ENCODE peak calls at places on chromosomes 2 and 18, in eight cellular contexts. One of them, this sample, is unnamed.

GRCh38 chr2:177272765-177273164 is 8.2 kb upstream of the NFE2L2 start:
- DNase-seq in hepatocyte: no peak
- DNase-seq in foreskin fibroblast: no peak
- DNase-seq in WERI-Rb-1: no peak
- DNase-seq in lower lobe of right lung: no peak
- DNase-seq in colonic mucosa: peak; percentile 6
- DNase-seq in left lung: no peak
- DNase-seq in mammary epithelial cell: no peak
- DNase-seq in this sample: no peak

GRCh38 chr2:85326406-85326945 is 1.3 kb downstream of the TGOLN2 start:
- DNase-seq in hepatocyte: no peak
- DNase-seq in foreskin fibroblast: no peak
- DNase-seq in WERI-Rb-1: no peak
- DNase-seq in lower lobe of right lung: no peak
- DNase-seq in colonic mucosa: peak; percentile 50
- DNase-seq in left lung: no peak
- DNase-seq in mammary epithelial cell: peak; percentile 19
- DNase-seq in this sample: no peak

GRCh38 chr2:172462393-172463381 is 35.3 kb downstream of the ITGA6 start:
- DNase-seq in hepatocyte: no peak
- DNase-seq in foreskin fibroblast: no peak
- DNase-seq in WERI-Rb-1: no peak
- DNase-seq in lower lobe of right lung: no peak
- DNase-seq in colonic mucosa: peak; percentile 68
- DNase-seq in left lung: no peak
- DNase-seq in mammary epithelial cell: peak; percentile 83
- DNase-seq in this sample: no peak

GRCh38 chr2:236715077-236715476 is 145.5 kb downstream of the ACKR3 start:
- DNase-seq in hepatocyte: peak; percentile 55
- DNase-seq in foreskin fibroblast: no peak
- DNase-seq in WERI-Rb-1: no peak
- DNase-seq in lower lobe of right lung: no peak
- DNase-seq in colonic mucosa: no peak
- DNase-seq in left lung: peak; percentile 39
- DNase-seq in mammary epithelial cell: no peak
- DNase-seq in this sample: no peak

GRCh38 chr2:88176352-88176952 is 6.3 kb downstream of the THNSL2 start:
- DNase-seq in hepatocyte: no peak
- DNase-seq in foreskin fibroblast: no peak
- DNase-seq in WERI-Rb-1: no peak
- DNase-seq in lower lobe of right lung: no peak
- DNase-seq in colonic mucosa: no peak
- DNase-seq in left lung: no peak
- DNase-seq in mammary epithelial cell: no peak
- DNase-seq in this sample: no peak

GRCh38 chr2:237574894-237575868 is 8.8 kb downstream of the PRLH start:
- DNase-seq in hepatocyte: peak; percentile 47
- DNase-seq in foreskin fibroblast: no peak
- DNase-seq in WERI-Rb-1: no peak
- DNase-seq in lower lobe of right lung: no peak
- DNase-seq in colonic mucosa: peak; percentile 57
- DNase-seq in left lung: peak; percentile 70
- DNase-seq in mammary epithelial cell: peak; percentile 78
- DNase-seq in this sample: peak; percentile 56

GRCh38 chr2:196066794-196067382 is 1.7 kb downstream of the DNAH7 start:
- DNase-seq in hepatocyte: peak; percentile 38
- DNase-seq in foreskin fibroblast: peak; percentile 5
- DNase-seq in WERI-Rb-1: no peak
- DNase-seq in lower lobe of right lung: no peak
- DNase-seq in colonic mucosa: no peak
- DNase-seq in left lung: no peak
- DNase-seq in mammary epithelial cell: no peak
- DNase-seq in this sample: no peak

GRCh38 chr2:201908901-201909300 is 102.6 kb downstream of the CDK15 start:
- DNase-seq in hepatocyte: no peak
- DNase-seq in foreskin fibroblast: no peak
- DNase-seq in WERI-Rb-1: no peak
- DNase-seq in lower lobe of right lung: no peak
- DNase-seq in colonic mucosa: no peak
- DNase-seq in left lung: no peak
- DNase-seq in mammary epithelial cell: no peak
- DNase-seq in this sample: no peak

GRCh38 chr18:44859263-44859662 is 178.6 kb downstream of the SETBP1 start:
- DNase-seq in hepatocyte: no peak
- DNase-seq in foreskin fibroblast: no peak
- DNase-seq in WERI-Rb-1: no peak
- DNase-seq in lower lobe of right lung: no peak
- DNase-seq in colonic mucosa: no peak
- DNase-seq in left lung: no peak
- DNase-seq in mammary epithelial cell: peak; percentile 63
- DNase-seq in this sample: no peak

GRCh38 chr18:26362021-26362420 is 135.8 kb downstream of the TAF4B start:
- DNase-seq in hepatocyte: no peak
- DNase-seq in foreskin fibroblast: no peak
- DNase-seq in WERI-Rb-1: no peak
- DNase-seq in lower lobe of right lung: no peak
- DNase-seq in colonic mucosa: no peak
- DNase-seq in left lung: no peak
- DNase-seq in mammary epithelial cell: no peak
- DNase-seq in this sample: no peak

GRCh38 chr2:159921752-159922404 is 123.9 kb upstream of the CD302 start:
- DNase-seq in hepatocyte: peak; percentile 86
- DNase-seq in foreskin fibroblast: peak; percentile 23
- DNase-seq in WERI-Rb-1: peak; percentile 89
- DNase-seq in lower lobe of right lung: peak; percentile 88
- DNase-seq in colonic mucosa: peak; percentile 84
- DNase-seq in left lung: peak; percentile 79
- DNase-seq in mammary epithelial cell: peak; percentile 12
- DNase-seq in this sample: no peak

GRCh38 chr2:205012961-205013360 is 467.7 kb downstream of the PARD3B start:
- DNase-seq in hepatocyte: no peak
- DNase-seq in foreskin fibroblast: no peak
- DNase-seq in WERI-Rb-1: no peak
- DNase-seq in lower lobe of right lung: no peak
- DNase-seq in colonic mucosa: no peak
- DNase-seq in left lung: no peak
- DNase-seq in mammary epithelial cell: no peak
- DNase-seq in this sample: no peak

GRCh38 chr2:85754313-85755095 is 713 bp downstream of the ATOH8 start:
- DNase-seq in hepatocyte: peak; percentile 72
- DNase-seq in foreskin fibroblast: no peak
- DNase-seq in WERI-Rb-1: peak; percentile 36
- DNase-seq in lower lobe of right lung: peak; percentile 69
- DNase-seq in colonic mucosa: no peak
- DNase-seq in left lung: no peak
- DNase-seq in mammary epithelial cell: peak; percentile 25
- DNase-seq in this sample: no peak

GRCh38 chr2:218003994-218004419 is 1.2 kb upstream of the TNS1 start:
- DNase-seq in hepatocyte: peak; percentile 68
- DNase-seq in foreskin fibroblast: peak; percentile 94
- DNase-seq in WERI-Rb-1: no peak
- DNase-seq in lower lobe of right lung: no peak
- DNase-seq in colonic mucosa: peak; percentile 57
- DNase-seq in left lung: peak; percentile 83
- DNase-seq in mammary epithelial cell: no peak
- DNase-seq in this sample: no peak

GRCh38 chr2:160574472-160575140 is 81.0 kb upstream of the RBMS1 start:
- DNase-seq in hepatocyte: peak; percentile 19
- DNase-seq in foreskin fibroblast: peak; percentile 86
- DNase-seq in WERI-Rb-1: no peak
- DNase-seq in lower lobe of right lung: no peak
- DNase-seq in colonic mucosa: no peak
- DNase-seq in left lung: no peak
- DNase-seq in mammary epithelial cell: peak; percentile 92
- DNase-seq in this sample: no peak

GRCh38 chr2:127426501-127427354 is 8.5 kb downstream of the PROC start:
- DNase-seq in hepatocyte: no peak
- DNase-seq in foreskin fibroblast: no peak
- DNase-seq in WERI-Rb-1: no peak
- DNase-seq in lower lobe of right lung: no peak
- DNase-seq in colonic mucosa: no peak
- DNase-seq in left lung: no peak
- DNase-seq in mammary epithelial cell: no peak
- DNase-seq in this sample: no peak

GRCh38 chr2:128644745-128645256 is 326.1 kb upstream of the HS6ST1 start:
- DNase-seq in hepatocyte: no peak
- DNase-seq in foreskin fibroblast: no peak
- DNase-seq in WERI-Rb-1: no peak
- DNase-seq in lower lobe of right lung: no peak
- DNase-seq in colonic mucosa: no peak
- DNase-seq in left lung: no peak
- DNase-seq in mammary epithelial cell: no peak
- DNase-seq in this sample: no peak

GRCh38 chr2:11102466-11102865 is 52.8 kb upstream of the SLC66A3 start:
- DNase-seq in hepatocyte: no peak
- DNase-seq in foreskin fibroblast: no peak
- DNase-seq in WERI-Rb-1: no peak
- DNase-seq in lower lobe of right lung: no peak
- DNase-seq in colonic mucosa: no peak
- DNase-seq in left lung: no peak
- DNase-seq in mammary epithelial cell: no peak
- DNase-seq in this sample: no peak

GRCh38 chr2:228126401-228126800 is 55.1 kb downstream of the SPHKAP start:
- DNase-seq in hepatocyte: no peak
- DNase-seq in foreskin fibroblast: no peak
- DNase-seq in WERI-Rb-1: no peak
- DNase-seq in lower lobe of right lung: no peak
- DNase-seq in colonic mucosa: no peak
- DNase-seq in left lung: no peak
- DNase-seq in mammary epithelial cell: no peak
- DNase-seq in this sample: no peak

GRCh38 chr2:43754180-43754579 is 19.7 kb upstream of the DYNC2LI1 start:
- DNase-seq in hepatocyte: no peak
- DNase-seq in foreskin fibroblast: no peak
- DNase-seq in WERI-Rb-1: no peak
- DNase-seq in lower lobe of right lung: no peak
- DNase-seq in colonic mucosa: no peak
- DNase-seq in left lung: no peak
- DNase-seq in mammary epithelial cell: no peak
- DNase-seq in this sample: no peak

GRCh38 chr2:123993728-123994323 is 31.3 kb upstream of the CNTNAP5 start:
- DNase-seq in hepatocyte: peak; percentile 58
- DNase-seq in foreskin fibroblast: no peak
- DNase-seq in WERI-Rb-1: peak; percentile 40
- DNase-seq in lower lobe of right lung: no peak
- DNase-seq in colonic mucosa: peak; percentile 38
- DNase-seq in left lung: no peak
- DNase-seq in mammary epithelial cell: peak; percentile 10
- DNase-seq in this sample: peak; percentile 13
- TF ChIP-seq CTCF in hepatocyte: peak; percentile 59
- TF ChIP-seq CTCF in foreskin fibroblast: peak; percentile 21
- TF ChIP-seq CTCF in WERI-Rb-1: peak; percentile 77
- TF ChIP-seq CTCF in lower lobe of right lung: peak; percentile 47
- TF ChIP-seq CTCF in colonic mucosa: peak; percentile 39
- TF ChIP-seq CTCF in left lung: peak; percentile 39
- TF ChIP-seq CTCF in mammary epithelial cell: peak; percentile 53
- TF ChIP-seq CTCF in this sample: peak; percentile 73

DNA sequence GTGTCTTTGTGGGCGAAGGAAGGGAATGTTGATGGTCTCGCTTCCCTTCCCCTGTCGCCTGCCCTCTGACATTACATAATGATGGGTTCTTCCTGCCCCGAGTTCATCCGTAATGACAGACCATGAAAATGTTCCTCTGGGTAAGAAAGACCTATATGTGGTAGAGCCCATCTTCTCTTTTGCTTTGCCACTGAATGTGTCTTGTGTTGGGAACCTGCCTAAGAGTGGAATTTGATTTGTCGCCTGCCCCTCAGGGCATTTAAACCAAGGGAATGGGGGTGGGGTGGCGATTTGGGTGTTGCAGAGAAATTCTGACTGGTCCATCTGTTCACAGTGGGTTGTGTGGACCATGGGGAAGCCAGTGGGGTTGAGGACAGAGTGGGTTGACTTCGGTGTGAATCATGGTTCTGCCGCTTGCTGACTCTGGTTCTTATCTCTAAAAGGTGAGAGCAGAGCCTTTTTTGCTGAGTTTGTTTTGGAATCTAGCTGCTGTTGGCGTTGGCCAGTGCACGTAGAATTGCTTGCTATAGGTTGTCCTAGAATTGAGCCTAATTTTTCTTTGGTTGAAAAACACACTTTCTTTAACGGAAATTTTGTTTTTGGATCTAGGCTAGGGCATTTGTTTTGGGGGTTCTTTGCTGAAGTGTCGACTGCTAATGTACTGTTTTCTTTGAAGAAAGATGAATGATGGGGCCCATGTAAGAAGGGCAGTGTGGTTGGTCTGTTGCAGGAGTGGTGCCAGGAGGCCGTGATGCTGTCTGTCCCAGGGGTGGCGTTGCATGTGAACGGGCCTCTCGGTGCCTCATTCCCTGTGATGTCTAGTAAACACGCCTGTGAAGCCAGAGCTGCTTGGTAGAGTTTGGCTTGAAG is 1.3 kb downstream of the INPP4A start:
- DNase-seq in hepatocyte: no peak
- DNase-seq in foreskin fibroblast: no peak
- DNase-seq in WERI-Rb-1: no peak
- DNase-seq in lower lobe of right lung: no peak
- DNase-seq in colonic mucosa: no peak
- DNase-seq in left lung: no peak
- DNase-seq in mammary epithelial cell: no peak
- DNase-seq in this sample: no peak
- H3K4me3 ChIP-seq in hepatocyte: peak overlapping the region; percentile 88
- H3K4me3 ChIP-seq in foreskin fibroblast: peak overlapping the region; percentile 86
- H3K4me3 ChIP-seq in WERI-Rb-1: peak overlapping the region; percentile 53
- H3K4me3 ChIP-seq in lower lobe of right lung: peak overlapping the region; percentile 77
- H3K4me3 ChIP-seq in colonic mucosa: peak overlapping the region; percentile 78
- H3K4me3 ChIP-seq in left lung: peak overlapping the region; percentile 78
- H3K4me3 ChIP-seq in mammary epithelial cell: peak overlapping the region; percentile 85
- H3K4me3 ChIP-seq in this sample: peak overlapping the region; percentile 59

DNA sequence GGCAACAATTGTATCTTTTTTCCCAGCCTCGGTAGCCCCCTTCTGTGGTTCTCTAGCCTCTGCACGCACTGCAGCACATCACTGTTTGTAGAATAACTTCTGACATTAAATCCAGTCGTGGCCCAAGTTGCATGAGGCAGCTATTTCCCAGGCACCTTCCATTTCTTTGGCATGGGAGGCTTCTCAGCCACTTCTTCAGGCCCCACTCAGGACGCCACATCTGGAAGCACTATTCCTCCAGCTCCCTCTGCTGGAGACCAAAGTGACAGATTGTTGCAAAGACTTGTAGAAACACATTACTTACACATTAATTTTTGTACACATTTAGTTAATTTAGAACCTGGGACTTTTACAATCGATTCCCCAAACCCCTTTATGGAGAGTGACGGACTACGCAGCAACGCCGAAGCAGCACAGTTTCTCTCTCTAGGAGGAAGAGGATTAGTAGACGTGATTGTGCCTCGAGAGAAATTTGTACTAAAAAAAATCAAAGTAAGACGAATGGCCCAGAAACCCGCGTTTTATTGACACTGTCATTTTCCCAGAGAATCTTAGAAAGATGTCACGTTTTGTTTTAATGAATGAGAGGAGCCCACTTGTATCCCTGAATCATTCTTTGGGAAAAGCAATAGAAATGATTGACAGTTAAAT is 57.8 kb upstream of the RGPD5 start:
- DNase-seq in hepatocyte: peak; percentile 69
- DNase-seq in foreskin fibroblast: peak; percentile 47
- DNase-seq in WERI-Rb-1: peak; percentile 60
- DNase-seq in lower lobe of right lung: peak; percentile 61
- DNase-seq in colonic mucosa: peak; percentile 67
- DNase-seq in left lung: no peak
- DNase-seq in mammary epithelial cell: peak; percentile 36
- DNase-seq in this sample: no peak
- TF ChIP-seq CTCF in hepatocyte: peak; percentile 87
- TF ChIP-seq CTCF in foreskin fibroblast: peak; percentile 64
- TF ChIP-seq CTCF in WERI-Rb-1: peak; percentile 61
- TF ChIP-seq CTCF in lower lobe of right lung: peak; percentile 76
- TF ChIP-seq CTCF in colonic mucosa: peak; percentile 58
- TF ChIP-seq CTCF in left lung: peak; percentile 37
- TF ChIP-seq CTCF in mammary epithelial cell: peak; percentile 73
- TF ChIP-seq CTCF in this sample: peak; percentile 64

GRCh38 chr2:25161055-25161781 is 7.2 kb downstream of the POMC start:
- DNase-seq in hepatocyte: no peak
- DNase-seq in foreskin fibroblast: no peak
- DNase-seq in WERI-Rb-1: no peak
- DNase-seq in lower lobe of right lung: peak; percentile 88
- DNase-seq in colonic mucosa: peak; percentile 64
- DNase-seq in left lung: peak; percentile 75
- DNase-seq in mammary epithelial cell: no peak
- DNase-seq in this sample: no peak
- H3K4me3 ChIP-seq in hepatocyte: no peak overlapping the region
- H3K4me3 ChIP-seq in foreskin fibroblast: peak overlapping the region; percentile 18
- H3K4me3 ChIP-seq in WERI-Rb-1: no peak overlapping the region
- H3K4me3 ChIP-seq in lower lobe of right lung: peak overlapping the region; percentile 62
- H3K4me3 ChIP-seq in colonic mucosa: peak overlapping the region; percentile 23
- H3K4me3 ChIP-seq in left lung: peak overlapping the region; percentile 48
- H3K4me3 ChIP-seq in mammary epithelial cell: no peak overlapping the region
- H3K4me3 ChIP-seq in this sample: no peak overlapping the region

This sample was measured in LNCaP clone FGC.